ENCODE peak calls at places on chromosomes 4 and X, in five cellular contexts. One of them, this sample, is unnamed.

GRCh38 chrX:68650491-68650890 is 3.0 kb downstream of the STARD8 start:
- DNase-seq in foreskin fibroblast: no peak
- DNase-seq in neural progenitor cell: no peak
- DNase-seq in fibroblast of the aortic adventitia: no peak
- DNase-seq in pons: no peak
- DNase-seq in this sample: no peak

GRCh38 chr4:43471950-43472349 is 579.4 kb downstream of the GRXCR1 start:
- DNase-seq in foreskin fibroblast: no peak
- DNase-seq in neural progenitor cell: no peak
- DNase-seq in fibroblast of the aortic adventitia: peak; percentile 22
- DNase-seq in pons: no peak
- DNase-seq in this sample: no peak

GRCh38 chrX:104195489-104196084 is 29.3 kb downstream of the FAM199X start:
- DNase-seq in foreskin fibroblast: peak; percentile 12
- DNase-seq in neural progenitor cell: peak; percentile 36
- DNase-seq in fibroblast of the aortic adventitia: peak; percentile 48
- DNase-seq in pons: peak; percentile 36
- DNase-seq in this sample: peak; percentile 10

GRCh38 chr4:91220315-91220714 is 1083.5 kb upstream of the GRID2 start:
- DNase-seq in foreskin fibroblast: no peak
- DNase-seq in neural progenitor cell: no peak
- DNase-seq in fibroblast of the aortic adventitia: no peak
- DNase-seq in pons: no peak
- DNase-seq in this sample: no peak

GRCh38 chr4:102430511-102430910 is 70.6 kb upstream of the NFKB1 start:
- DNase-seq in foreskin fibroblast: no peak
- DNase-seq in neural progenitor cell: no peak
- DNase-seq in fibroblast of the aortic adventitia: peak; percentile 42
- DNase-seq in pons: peak; percentile 57
- DNase-seq in this sample: no peak

GRCh38 chr4:2251795-2252529 is 9.9 kb downstream of the MXD4 start:
- DNase-seq in foreskin fibroblast: no peak
- DNase-seq in neural progenitor cell: no peak
- DNase-seq in fibroblast of the aortic adventitia: no peak
- DNase-seq in pons: no peak
- DNase-seq in this sample: no peak

GRCh38 chr4:64584981-64585557 is 175.8 kb upstream of the TECRL start:
- DNase-seq in foreskin fibroblast: no peak
- DNase-seq in neural progenitor cell: peak; percentile 70
- DNase-seq in fibroblast of the aortic adventitia: peak; percentile 26
- DNase-seq in pons: peak; percentile 33
- DNase-seq in this sample: no peak

GRCh38 chrX:154374361-154375155 is at the start of gene FLNA:
- DNase-seq in foreskin fibroblast: no peak
- DNase-seq in neural progenitor cell: peak; percentile 73
- DNase-seq in fibroblast of the aortic adventitia: no peak
- DNase-seq in pons: no peak
- DNase-seq in this sample: no peak

GRCh38 chr4:172726001-172726423 is 442.6 kb upstream of the GALNT7 start:
- DNase-seq in foreskin fibroblast: peak; percentile 4
- DNase-seq in neural progenitor cell: peak; percentile 30
- DNase-seq in fibroblast of the aortic adventitia: no peak
- DNase-seq in pons: no peak
- DNase-seq in this sample: no peak

GRCh38 chr4:141081921-141082381 is 51.3 kb downstream of the RNF150 start:
- DNase-seq in foreskin fibroblast: no peak
- DNase-seq in neural progenitor cell: no peak
- DNase-seq in fibroblast of the aortic adventitia: no peak
- DNase-seq in pons: no peak
- DNase-seq in this sample: no peak

GRCh38 chr4:41362647-41363383 is 106.1 kb downstream of the UCHL1 start:
- DNase-seq in foreskin fibroblast: no peak
- DNase-seq in neural progenitor cell: peak; percentile 65
- DNase-seq in fibroblast of the aortic adventitia: no peak
- DNase-seq in pons: peak; percentile 61
- DNase-seq in this sample: no peak

GRCh38 chr4:25096553-25097443 is 63.5 kb downstream of the SEPSECS start:
- DNase-seq in foreskin fibroblast: no peak
- DNase-seq in neural progenitor cell: no peak
- DNase-seq in fibroblast of the aortic adventitia: no peak
- DNase-seq in pons: no peak
- DNase-seq in this sample: no peak

GRCh38 chrX:26851981-26852380 is 611.2 kb downstream of the PPP4R3C start:
- DNase-seq in foreskin fibroblast: peak; percentile 10
- DNase-seq in neural progenitor cell: peak; percentile 44
- DNase-seq in fibroblast of the aortic adventitia: peak; percentile 21
- DNase-seq in pons: peak; percentile 21
- DNase-seq in this sample: no peak

GRCh38 chr4:168848112-168848511 is 161.9 kb downstream of the CBR4 start:
- DNase-seq in foreskin fibroblast: no peak
- DNase-seq in neural progenitor cell: peak; percentile 29
- DNase-seq in fibroblast of the aortic adventitia: peak; percentile 50
- DNase-seq in pons: no peak
- DNase-seq in this sample: no peak

GRCh38 chrX:10173331-10173900 is 16.6 kb downstream of the CLCN4 start:
- DNase-seq in foreskin fibroblast: peak; percentile 76
- DNase-seq in neural progenitor cell: peak; percentile 73
- DNase-seq in fibroblast of the aortic adventitia: peak; percentile 64
- DNase-seq in pons: no peak
- DNase-seq in this sample: no peak

GRCh38 chrX:110006826-110007375 is 4.0 kb downstream of the TMEM164 start:
- DNase-seq in foreskin fibroblast: no peak
- DNase-seq in neural progenitor cell: no peak
- DNase-seq in fibroblast of the aortic adventitia: peak; percentile 24
- DNase-seq in pons: no peak
- DNase-seq in this sample: no peak

GRCh38 chr4:101199507-101200285 is 147.6 kb downstream of the PPP3CA start:
- DNase-seq in foreskin fibroblast: peak; percentile 37
- DNase-seq in neural progenitor cell: no peak
- DNase-seq in fibroblast of the aortic adventitia: peak; percentile 63
- DNase-seq in pons: no peak
- DNase-seq in this sample: no peak

GRCh38 chrX:30373479-30373878 is 64.3 kb upstream of the NR0B1 start:
- DNase-seq in foreskin fibroblast: no peak
- DNase-seq in neural progenitor cell: no peak
- DNase-seq in fibroblast of the aortic adventitia: no peak
- DNase-seq in pons: no peak
- DNase-seq in this sample: no peak